ENCODE peak calls at places on chromosomes 7 and 10, in four cellular contexts. D is H1, J is HCT116, S is K562. G is an unnamed sample. For H3K27me3, the result is how much of the 10 kb centered on the place peaks cover.

GRCh38 chr7:85733163-85733915 is 546.5 kb upstream of the SEMA3D start:
- DNase-seq in S (no peak), D (no peak), J (no peak), G (no peak)

GRCh38 chr7:131899271-131900030 is 343.0 kb upstream of the PODXL start:
- DNase-seq in J (no peak), D (no peak), S (no peak), G (no peak)

GRCh38 chr10:107576746-107577145 is 412.2 kb upstream of the SORCS1 start:
- DNase-seq in S (no peak), D (no peak), J (no peak), G (no peak)

GRCh38 chr10:54284526-54285193 is 516.4 kb downstream of the PCDH15 start:
- DNase-seq in D (no peak), S (no peak), J (no peak), G (no peak)

GRCh38 chr10:114779803-114780609 is 41.6 kb upstream of the FHIP2A start:
- DNase-seq in J (peak), D (no peak), S (no peak), G (peak)

GRCh38 chr10:53699231-53699630 is 926.6 kb upstream of the MBL2 start:
- DNase-seq in S (no peak), J (no peak), D (no peak), G (no peak)

GRCh38 chr7:111053035-111053434 is 37.9 kb upstream of the LRRN3 start:
- DNase-seq in S (no peak), J (no peak), D (no peak), G (no peak)

GRCh38 chr10:97921581-97922377 is 72.1 kb downstream of the GOLGA7B start:
- DNase-seq in J (no peak), D (no peak), S (no peak), G (no peak)

GRCh38 chr10:32957341-32958084 is 517 bp downstream of the ITGB1 start:
- DNase-seq in S (peak), J (no peak), D (peak), G (no peak)

GRCh38 chr7:27181176-27181520 is 3.9 kb downstream of the HOXA11 start:
- DNase-seq in S (no peak), J (no peak), D (no peak), G (no peak)
- H3K27me3 ChIP-seq in S (half or more), J (under half), D (half or more), G (half or more)

DNA sequence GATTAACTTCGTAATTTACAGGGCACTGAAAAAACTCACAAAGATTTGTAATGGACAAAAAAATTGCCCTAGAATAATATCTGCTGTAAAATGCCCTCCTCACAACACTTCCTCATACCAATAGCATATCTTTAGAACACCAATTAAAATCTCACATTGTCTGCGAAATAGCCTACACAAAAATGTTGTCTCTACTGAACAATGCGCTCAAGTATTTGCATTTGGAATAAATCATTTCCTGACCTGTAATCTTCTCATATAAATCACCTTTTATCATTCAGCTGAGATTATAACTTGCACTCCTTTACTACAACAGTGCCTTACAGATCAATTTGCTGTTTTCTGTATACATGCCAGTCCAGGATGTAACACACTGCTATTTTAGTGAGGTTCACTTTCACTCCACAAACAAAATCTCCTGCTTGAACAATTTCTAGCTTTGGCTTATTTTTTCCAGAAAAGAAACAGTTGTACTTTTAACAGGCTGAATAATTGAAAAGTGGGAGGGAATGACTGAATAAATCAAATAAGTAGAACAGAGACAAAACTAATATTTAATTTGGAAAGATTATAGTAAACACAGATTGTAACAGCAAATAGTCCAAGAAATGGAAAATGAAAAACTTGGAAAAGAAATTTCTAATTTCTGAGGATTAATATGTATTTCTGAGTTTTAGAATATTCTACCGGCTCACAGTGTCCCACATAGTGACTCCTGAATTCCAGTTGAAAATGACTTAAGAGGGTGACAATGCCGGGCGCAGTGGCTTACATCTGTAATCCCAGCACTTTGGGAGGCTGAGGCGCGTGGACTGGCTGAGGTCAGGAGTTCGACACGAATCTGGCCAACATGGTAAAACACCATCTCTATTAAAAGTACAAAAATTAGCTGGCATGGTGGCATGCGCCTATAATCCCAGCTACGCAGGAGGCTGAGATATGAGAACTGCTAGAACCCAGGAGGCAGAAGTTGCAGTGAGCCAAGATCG is 30.6 kb downstream of the JMJD1C start:
- DNase-seq in D (no peak), S (no peak), J (no peak), G (no peak)
- TF ChIP-seq FOSL1 in D (no peak), S (no peak), J (no peak), G (no peak)

GRCh38 chr7:151175047-151175792 is 7.7 kb upstream of the GBX1 start:
- DNase-seq in D (no peak), J (no peak), S (no peak), G (no peak)

GRCh38 chr7:151177310-151177709 is 9.7 kb downstream of the ASB10 start:
- DNase-seq in D (no peak), S (no peak), J (no peak), G (no peak)

GRCh38 chr7:151178236-151178635 is 8.8 kb downstream of the ASB10 start:
- DNase-seq in J (no peak), D (no peak), S (no peak), G (no peak)

GRCh38 chr7:151175793-151176311 is 8.4 kb upstream of the GBX1 start:
- DNase-seq in J (no peak), D (peak), S (no peak), G (no peak)

DNA sequence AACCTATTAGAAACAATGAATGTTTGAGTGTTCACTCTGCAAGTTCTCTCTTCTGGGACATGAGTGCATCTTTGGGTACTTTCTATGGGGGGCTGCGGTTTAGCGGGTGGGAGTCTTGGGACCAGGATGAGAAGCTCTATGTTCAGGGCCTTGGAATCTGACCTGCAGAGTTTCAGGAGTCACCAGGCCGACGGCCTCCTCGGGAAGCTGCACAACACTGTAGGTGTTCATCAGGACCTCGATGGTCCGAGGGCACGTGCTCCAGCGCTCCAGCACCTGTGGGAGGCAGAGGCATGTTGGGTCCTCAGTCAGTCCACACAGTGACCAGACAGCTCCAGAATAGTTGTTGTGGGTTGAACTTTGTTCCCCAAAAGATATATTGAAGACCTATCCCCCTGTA is 8.9 kb upstream of the GBX1 start:
- DNase-seq in D (no peak), J (no peak), S (no peak), G (no peak)
- H3K27me3 ChIP-seq in D (under half), J (under half), S (half or more), G (under half)

DNA sequence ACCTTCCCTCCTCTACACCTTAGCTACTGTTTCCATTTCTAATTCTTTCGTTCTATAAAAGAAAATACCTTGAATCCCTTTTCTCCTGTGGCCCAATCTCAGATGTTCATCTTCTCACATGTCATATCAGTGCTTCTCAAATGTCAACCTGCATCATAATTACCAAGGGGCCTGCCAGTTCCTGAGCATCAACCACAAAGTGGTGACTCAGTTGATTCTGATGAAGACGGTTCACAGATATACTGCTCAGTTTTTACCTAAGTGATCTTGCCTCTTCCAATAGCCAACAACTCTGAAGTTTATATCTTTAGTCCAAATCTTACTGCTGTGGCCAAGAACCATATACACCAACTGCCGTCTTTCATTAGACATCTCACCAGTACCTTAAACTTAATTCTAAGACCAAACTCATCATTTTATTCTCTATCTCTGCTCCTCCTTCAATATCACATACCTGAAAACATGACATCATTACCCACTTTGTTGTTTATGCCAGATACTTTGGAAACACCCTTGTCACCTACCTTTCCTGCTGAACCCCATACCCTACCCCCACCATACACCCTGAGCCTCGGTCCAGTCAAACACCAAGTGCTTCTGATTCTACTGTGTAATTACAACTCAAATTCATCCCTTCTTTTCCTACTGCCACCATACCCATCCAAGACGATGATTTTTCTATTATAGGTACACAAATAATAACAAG is 115.5 kb downstream of the LMBR1 start:
- DNase-seq in J (no peak), D (no peak), S (no peak), G (no peak)
- TF ChIP-seq FOSL1 in J (no peak), D (no peak), S (no peak), G (no peak)

GRCh38 chr10:71048995-71049650 is 160.8 kb upstream of the PCBD1 start:
- DNase-seq in S (no peak), J (no peak), D (no peak), G (no peak)

GRCh38 chr10:71049994-71050393 is 161.6 kb upstream of the PCBD1 start:
- DNase-seq in D (no peak), S (no peak), J (no peak), G (no peak)

GRCh38 chr10:71052261-71052660 is 160.1 kb upstream of the UNC5B start:
- DNase-seq in J (no peak), D (no peak), S (no peak), G (no peak)

GRCh38 chr10:71052708-71053107 is 159.7 kb upstream of the UNC5B start:
- DNase-seq in D (no peak), S (no peak), J (no peak), G (no peak)

GRCh38 chr10:71053169-71053895 is 159.0 kb upstream of the UNC5B start:
- DNase-seq in D (no peak), S (no peak), J (no peak), G (no peak)
- H3K27me3 ChIP-seq in D (under half), S (half or more), J (under half), G (under half)

DNA sequence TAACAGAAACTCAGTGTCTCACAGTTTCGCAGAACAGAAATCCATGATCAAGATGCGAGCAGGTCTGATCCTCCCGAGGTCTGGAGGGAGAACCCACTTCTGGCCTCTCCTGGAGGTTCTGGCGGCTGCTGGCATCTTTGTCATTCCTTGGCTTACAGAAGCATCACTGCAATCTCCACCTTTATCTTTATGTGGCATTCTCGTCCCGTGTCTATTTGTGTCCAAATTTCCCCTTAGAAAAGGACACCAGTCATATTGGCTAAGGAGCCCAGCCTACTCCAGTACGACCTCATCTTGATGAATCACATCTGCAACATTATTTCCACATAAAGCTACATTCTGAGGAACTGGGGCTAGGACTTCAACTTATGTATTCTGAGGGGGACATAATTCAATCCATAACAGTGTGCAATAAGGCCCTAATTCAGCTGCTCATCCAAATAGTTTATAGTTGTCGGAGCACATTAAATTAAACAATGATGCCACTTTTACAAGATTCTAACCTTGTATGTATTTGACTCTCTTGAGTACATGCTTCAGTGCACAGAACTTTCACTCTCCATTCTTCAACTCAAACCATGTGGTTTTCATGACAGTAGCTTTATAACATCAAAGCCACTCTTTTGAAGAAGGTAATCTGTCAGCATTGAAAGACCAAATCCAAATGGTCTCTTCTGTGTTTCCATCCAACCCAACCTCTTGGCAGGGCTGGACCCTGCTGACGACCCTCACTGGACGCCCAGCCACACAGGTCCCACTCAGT is 86.2 kb upstream of the DDC start:
- DNase-seq in D (no peak), J (no peak), S (no peak), G (no peak)
- TF ChIP-seq FOSL1 in D (no peak), J (no peak), S (no peak), G (no peak)

DNA sequence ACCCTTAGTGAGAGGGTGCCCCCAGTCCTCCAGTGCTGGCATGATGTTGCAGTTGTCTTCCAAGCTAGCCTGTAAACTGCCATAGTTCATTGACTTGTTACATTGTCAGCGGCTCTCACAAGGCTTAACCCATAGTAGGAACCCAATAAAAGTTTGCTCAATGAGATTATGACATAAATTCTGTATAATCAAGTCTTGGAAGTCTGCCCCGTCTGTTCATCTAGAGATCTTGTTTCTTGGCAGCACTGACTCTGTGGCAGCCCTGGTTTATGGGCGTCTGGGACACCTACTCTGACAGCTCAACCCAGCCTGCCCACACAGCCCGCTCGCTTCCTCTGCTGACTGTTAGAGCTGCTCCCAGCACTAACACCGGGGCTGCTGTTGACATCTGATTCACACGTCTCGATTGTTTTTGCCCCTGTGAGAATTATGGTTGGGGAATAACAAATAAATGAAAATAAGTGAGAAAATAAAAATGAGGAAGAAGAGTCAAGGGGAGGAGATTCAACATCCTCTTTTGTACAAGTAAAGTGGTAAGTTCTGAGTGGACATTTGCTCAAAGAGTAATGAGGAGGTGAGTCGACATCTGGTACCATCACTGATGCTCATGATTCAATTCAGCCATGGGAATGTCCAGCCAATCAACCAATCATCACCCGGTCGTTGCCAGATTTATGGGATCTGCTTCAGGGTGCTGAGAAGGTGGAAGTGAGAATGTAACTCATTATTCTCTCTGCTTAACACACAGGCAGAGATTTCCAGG is 160.8 kb downstream of the SPAG6 start:
- DNase-seq in S (no peak), D (no peak), J (no peak), G (no peak)
- H3K27me3 ChIP-seq in S (under half), D (under half), J (under half), G (under half)

GRCh38 chr10:59317066-59317465 is 45.3 kb downstream of the FAM13C start:
- DNase-seq in J (no peak), S (no peak), D (no peak), G (no peak)
- TF ChIP-seq FOSL1 in J (no peak), S (no peak), D (no peak), G (no peak)

G was measured in HepG2.